ENCODE peak calls at places on chromosomes 5 and 9, in eight cellular contexts. O is effector memory CD4-positive, alpha-beta T cell; I is CD8-positive, alpha-beta T cell; J is CD4-positive, CD25-positive, alpha-beta regulatory T cell; L is heart left ventricle; D is transverse colon; R is CD8-positive, alpha-beta memory T cell; H is stomach. C is an unnamed sample. For H3K36me3 and H3K27me3, the result is how much of the 10 kb centered on the place peaks cover.

GRCh38 chr5:168696611-168697010 is 117.4 kb upstream of the PANK3 start:
- DNase-seq in D (no peak), H (no peak), O (no peak), I (no peak), R (no peak), J (no peak), L (no peak), C (no peak)

GRCh38 chr5:45694255-45694834 is 1.8 kb downstream of the HCN1 start:
- DNase-seq in O (no peak), L (no peak), H (no peak), J (no peak), D (no peak), I (no peak), R (no peak), C (no peak)

GRCh38 chr9:15231788-15232635 is 75.0 kb downstream of the TTC39B start:
- DNase-seq in J (no peak), H (no peak), L (no peak), O (no peak), I (no peak), R (no peak), D (no peak), C (peak)

GRCh38 chr9:89309166-89309565 is 1.8 kb upstream of the CKS2 start:
- DNase-seq in J (no peak), O (no peak), I (no peak), H (no peak), L (no peak), R (no peak), D (no peak), C (no peak)

GRCh38 chr5:179256229-179257189 is 88.8 kb downstream of the ADAMTS2 start:
- DNase-seq in H (no peak), R (no peak), D (peak), L (no peak), O (no peak), J (no peak), I (no peak), C (no peak)

GRCh38 chr5:160492565-160492964 is 70.9 kb downstream of the PTTG1 start:
- DNase-seq in L (no peak), J (no peak), D (no peak), H (no peak), R (no peak), I (no peak), O (no peak), C (no peak)

GRCh38 chr5:5752844-5753243 is 330.4 kb downstream of the ICE1 start:
- DNase-seq in R (no peak), J (no peak), L (no peak), D (no peak), O (no peak), I (no peak), H (no peak), C (no peak)

GRCh38 chr5:153900703-153901395 is 137.9 kb downstream of the FAM114A2 start:
- DNase-seq in L (no peak), R (no peak), I (no peak), D (no peak), H (no peak), J (no peak), O (no peak), C (no peak)

GRCh38 chr5:164191240-164191639 is 685.8 kb downstream of the MAT2B start:
- DNase-seq in L (peak), O (no peak), J (no peak), H (peak), R (no peak), I (no peak), D (peak), C (no peak)

GRCh38 chr5:14671414-14671813 is 6.9 kb downstream of the OTULIN start:
- DNase-seq in R (no peak), I (no peak), D (no peak), J (no peak), H (no peak), O (no peak), L (no peak), C (no peak)

GRCh38 chr9:137240321-137240840 is 706 bp upstream of the TUBB4B start:
- DNase-seq in D (peak), H (peak), J (peak), R (peak), L (peak), O (peak), I (peak), C (no peak)

GRCh38 chr5:757931-758697 is 26.4 kb downstream of the ZDHHC11B start:
- DNase-seq in L (peak), O (no peak), R (no peak), H (peak), D (peak), I (no peak), J (no peak), C (no peak)

GRCh38 chr9:132769895-132770774 is 99.9 kb downstream of the GTF3C4 start:
- DNase-seq in R (peak), J (peak), H (peak), D (peak), L (peak), O (peak), I (peak), C (peak)

GRCh38 chr5:166088389-166089039 is 2202.9 kb upstream of the WWC1 start:
- DNase-seq in L (no peak), R (no peak), J (no peak), H (no peak), O (no peak), I (no peak), D (no peak), C (no peak)

GRCh38 chr9:97788763-97789663 is 64.0 kb upstream of the FOXE1 start:
- DNase-seq in J (no peak), H (no peak), L (no peak), I (no peak), D (no peak), O (no peak), R (no peak), C (no peak)

GRCh38 chr5:40446910-40447309 is 232.8 kb upstream of the PTGER4 start:
- DNase-seq in D (no peak), R (no peak), O (no peak), J (no peak), H (no peak), L (no peak), I (no peak), C (no peak)

GRCh38 chr5:56638061-56638621 is 177.2 kb upstream of the MAP3K1 start:
- DNase-seq in L (no peak), R (no peak), I (no peak), O (no peak), J (no peak), D (no peak), H (peak), C (no peak)

GRCh38 chr5:171997011-171997410 is 9.4 kb downstream of the FBXW11 start:
- DNase-seq in D (no peak), R (no peak), I (no peak), O (no peak), L (no peak), H (no peak), J (no peak), C (no peak)

GRCh38 chr5:32522429-32523143 is 62.8 kb upstream of the SUB1 start:
- DNase-seq in H (no peak), L (peak), D (peak), J (no peak), I (no peak), O (no peak), R (no peak), C (no peak)

GRCh38 chr9:126750941-126751725 is 53.7 kb upstream of the ZBTB43 start:
- DNase-seq in O (no peak), J (no peak), H (no peak), L (no peak), R (no peak), D (no peak), I (no peak), C (no peak)

GRCh38 chr5:128384068-128384467 is 154.0 kb downstream of the FBN2 start:
- DNase-seq in O (no peak), D (no peak), R (no peak), I (no peak), H (no peak), J (no peak), L (no peak), C (no peak)

GRCh38 chr9:36750630-36751029 is 177.9 kb downstream of the MELK start:
- DNase-seq in D (no peak), J (no peak), R (no peak), H (no peak), O (no peak), L (no peak), I (no peak), C (no peak)

GRCh38 chr9:117392992-117393391 is 21.9 kb downstream of the ASTN2 start:
- DNase-seq in R (no peak), I (no peak), H (no peak), J (no peak), O (no peak), L (no peak), D (no peak), C (no peak)

GRCh38 chr9:115681599-115681998 is 472.0 kb upstream of the PAPPA start:
- DNase-seq in D (no peak), L (no peak), H (no peak), R (no peak), I (no peak), O (no peak), J (no peak), C (no peak)

GRCh38 chr5:124452389-124452788 is 294.1 kb downstream of the ZNF608 start:
- DNase-seq in L (no peak), O (no peak), H (no peak), J (no peak), D (no peak), I (no peak), R (no peak), C (no peak)

GRCh38 chr5:124457101-124457500 is 289.3 kb downstream of the ZNF608 start:
- DNase-seq in H (no peak), I (no peak), D (no peak), R (no peak), J (no peak), L (no peak), O (no peak), C (no peak)

GRCh38 chr5:124456244-124456643 is 290.2 kb downstream of the ZNF608 start:
- DNase-seq in O (no peak), J (no peak), I (no peak), L (no peak), D (no peak), R (no peak), H (no peak), C (no peak)

GRCh38 chr5:124453221-124454032 is 293.0 kb downstream of the ZNF608 start:
- DNase-seq in J (no peak), I (no peak), O (no peak), H (no peak), D (no peak), L (no peak), R (no peak), C (no peak)

GRCh38 chr5:124451721-124452383 is 294.6 kb downstream of the ZNF608 start:
- DNase-seq in D (no peak), L (peak), R (no peak), O (no peak), I (no peak), H (no peak), J (no peak), C (no peak)
- H3K27ac ChIP-seq in D (no peak), L (no peak), R (no peak), O (no peak), I (no peak), H (no peak), J (no peak), C (no peak)

DNA sequence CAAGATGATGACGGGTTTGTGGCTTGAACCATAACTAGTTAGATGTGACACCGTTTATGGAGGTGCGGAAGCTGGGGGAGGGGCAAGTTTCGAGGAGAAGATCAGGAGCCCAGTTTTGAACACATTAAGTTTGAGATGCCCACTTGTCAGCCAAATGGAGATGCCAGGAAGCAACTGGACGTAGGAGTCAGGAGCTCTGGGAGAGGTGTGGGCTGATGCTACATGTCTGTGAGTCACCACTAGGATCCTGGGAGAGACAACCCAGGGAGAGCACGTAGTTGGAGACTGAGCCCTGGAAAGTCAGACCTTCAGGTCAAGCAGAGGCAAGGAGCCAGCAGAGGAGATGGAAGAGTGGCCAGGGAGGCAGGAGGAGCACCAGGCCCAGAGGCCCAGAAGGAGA is 48.8 kb upstream of the SLC25A51 start:
- DNase-seq in L (no peak), I (no peak), H (no peak), O (no peak), R (no peak), D (no peak), J (no peak), C (no peak)
- H3K36me3 ChIP-seq in L (under half), I (under half), H (under half), O (under half), R (under half), D (under half), J (under half), C (under half)

GRCh38 chr5:180333661-180334060 is 19.5 kb downstream of the GFPT2 start:
- DNase-seq in D (no peak), I (no peak), H (no peak), O (no peak), J (no peak), L (no peak), R (no peak), C (no peak)
- H3K27me3 ChIP-seq in D (under half), I (under half), H (under half), O (under half), J (under half), L (under half), R (under half), C (under half)

GRCh38 chr9:134060546-134060945 is 7.3 kb downstream of the BRD3 start:
- DNase-seq in J (no peak), R (no peak), H (peak), I (no peak), L (no peak), O (no peak), D (no peak), C (no peak)

GRCh38 chr9:134058716-134059115 is 9.1 kb downstream of the BRD3 start:
- DNase-seq in R (no peak), L (no peak), H (peak), J (no peak), O (no peak), D (no peak), I (no peak), C (no peak)

GRCh38 chr9:134057751-134058701 is 9.8 kb downstream of the BRD3 start:
- DNase-seq in J (no peak), I (no peak), R (no peak), O (no peak), H (peak), D (peak), L (no peak), C (no peak)

GRCh38 chr9:134059661-134060395 is 8.0 kb downstream of the BRD3 start:
- DNase-seq in H (peak), R (no peak), I (no peak), J (no peak), D (peak), L (no peak), O (no peak), C (no peak)

GRCh38 chr9:134059188-134059641 is 8.6 kb downstream of the BRD3 start:
- DNase-seq in H (peak), L (no peak), D (peak), J (no peak), I (no peak), R (no peak), O (no peak), C (no peak)
- H3K27ac ChIP-seq in H (no peak), L (no peak), D (no peak), J (no peak), I (no peak), R (no peak), O (no peak), C (no peak)

DNA sequence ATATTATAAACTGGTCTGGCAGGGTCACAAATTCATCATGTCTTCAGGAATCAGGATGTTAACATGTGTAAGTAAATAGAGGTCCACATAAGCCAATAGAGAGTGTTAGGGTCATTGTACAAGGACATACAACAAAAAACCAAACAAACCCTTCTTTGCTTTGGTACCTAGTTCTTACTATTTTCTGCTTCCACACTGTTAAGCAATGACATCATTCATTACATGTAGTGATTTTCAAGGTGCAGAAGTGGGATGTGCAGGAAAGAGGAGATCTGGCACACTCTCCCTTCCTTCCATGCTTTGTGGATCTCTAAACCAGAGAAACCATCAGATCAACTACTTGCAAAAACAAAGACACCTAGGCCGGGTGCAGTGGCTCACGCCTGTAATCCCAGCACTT is 184.1 kb downstream of the RAPGEF6 start:
- DNase-seq in L (no peak), J (no peak), D (no peak), R (no peak), I (no peak), O (no peak), H (no peak), C (no peak)
- H3K36me3 ChIP-seq in L (half or more), J (half or more), D (half or more), R (half or more), I (half or more), O (under half), H (under half), C (under half)

GRCh38 chr5:133556551-133556950 is 55.8 kb downstream of the FSTL4 start:
- DNase-seq in O (no peak), J (no peak), D (no peak), H (no peak), R (no peak), I (no peak), L (no peak), C (no peak)
- H3K27me3 ChIP-seq in O (under half), J (under half), D (under half), H (under half), R (under half), I (under half), L (under half), C (under half)

GRCh38 chr5:34548086-34548403 is 108.1 kb upstream of the RAI14 start:
- DNase-seq in R (no peak), O (no peak), H (no peak), L (no peak), J (no peak), I (no peak), D (no peak), C (no peak)
- H3K27ac ChIP-seq in R (no peak), O (no peak), H (no peak), L (no peak), J (no peak), I (no peak), D (no peak), C (no peak)

GRCh38 chr5:73908846-73909245 is 282.9 kb downstream of the ARHGEF28 start:
- DNase-seq in D (no peak), O (no peak), J (no peak), I (no peak), L (no peak), H (no peak), R (no peak), C (no peak)

GRCh38 chr5:73909474-73909873 is 283.5 kb downstream of the ARHGEF28 start:
- DNase-seq in R (no peak), O (no peak), L (no peak), H (no peak), J (no peak), I (no peak), D (no peak), C (no peak)

GRCh38 chr5:73907164-73907563 is 281.2 kb downstream of the ARHGEF28 start:
- DNase-seq in I (no peak), L (no peak), R (no peak), H (no peak), J (no peak), D (no peak), O (no peak), C (no peak)

GRCh38 chr5:73906277-73906676 is 280.3 kb downstream of the ARHGEF28 start:
- DNase-seq in I (no peak), D (no peak), H (no peak), R (no peak), J (no peak), O (no peak), L (no peak), C (no peak)

GRCh38 chr5:73908440-73908839 is 282.4 kb downstream of the ARHGEF28 start:
- DNase-seq in D (no peak), R (no peak), O (no peak), I (no peak), L (no peak), J (no peak), H (no peak), C (no peak)
- H3K36me3 ChIP-seq in D (under half), R (under half), O (under half), I (under half), L (under half), J (under half), H (under half), C (under half)

GRCh38 chr9:130908878-130909356 is 12.3 kb upstream of the QRFP start:
- DNase-seq in J (no peak), I (no peak), R (no peak), L (no peak), H (no peak), O (no peak), D (no peak), C (no peak)
- H3K27me3 ChIP-seq in J (under half), I (under half), R (half or more), L (under half), H (under half), O (under half), D (under half), C (under half)

DNA sequence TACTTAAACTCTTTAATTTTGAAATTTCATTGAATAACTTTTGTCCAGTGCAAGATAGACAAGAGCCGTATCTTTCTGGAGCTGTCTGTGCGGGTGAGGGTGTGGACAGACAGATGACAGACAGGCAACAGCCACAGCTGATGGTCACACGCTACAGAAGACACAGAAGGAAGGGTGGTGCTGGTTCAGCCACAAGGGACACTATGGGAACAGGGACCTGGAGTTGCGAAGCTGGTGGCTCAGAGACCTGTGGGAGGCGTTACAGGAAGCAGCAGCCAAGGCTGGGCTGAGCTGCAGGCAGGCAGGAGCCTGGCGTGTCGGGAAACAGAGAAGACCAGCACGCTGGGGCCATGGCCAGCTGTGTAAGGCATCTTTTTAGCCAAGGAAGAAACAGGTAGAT is 104.4 kb downstream of the WNK2 start:
- DNase-seq in L (no peak), J (no peak), H (peak), D (no peak), R (no peak), I (no peak), O (no peak), C (no peak)
- H3K27ac ChIP-seq in L (no peak), J (no peak), H (no peak), D (no peak), R (no peak), I (no peak), O (no peak), C (no peak)

C was measured in iPS DF 6.9.